ENCODE peak calls at places on chromosomes 6 and 20, in eight cellular contexts. I is H1, B is fibroblast of lung, V is GM23248, O is colonic mucosa, Y is IMR-90, T is NT2/D1, G is mammary epithelial cell. L is an unnamed sample. For H3K4me1, the result is how much of the 10 kb centered on the place peaks cover.

GRCh38 chr20:1390552-1391403 is 2.1 kb downstream of the FKBP1A start:
- DNase-seq in I (no peak), V (peak), B (no peak), Y (no peak), O (peak), T (no peak), G (peak), L (no peak)

GRCh38 chr6:153301602-153302001 is 170.5 kb upstream of the RGS17 start:
- DNase-seq in B (no peak), O (no peak), Y (no peak), I (no peak), G (no peak), T (no peak), V (no peak), L (no peak)

GRCh38 chr6:98529364-98529763 is 305.0 kb upstream of the POU3F2 start:
- DNase-seq in T (no peak), V (no peak), O (no peak), Y (no peak), I (no peak), B (no peak), G (no peak), L (no peak)

GRCh38 chr6:79040083-79040482 is 38.0 kb downstream of the PHIP start:
- DNase-seq in G (peak), T (no peak), Y (peak), B (peak), I (no peak), O (no peak), V (peak), L (peak)

GRCh38 chr6:98821739-98822405 is 12.5 kb upstream of the POU3F2 start:
- DNase-seq in Y (no peak), B (peak), T (no peak), V (no peak), I (no peak), G (no peak), O (no peak), L (no peak)

GRCh38 chr6:71419954-71420692 is 131.5 kb downstream of the OGFRL1 start:
- DNase-seq in G (no peak), O (peak), T (peak), Y (peak), V (peak), I (no peak), B (peak), L (peak)

GRCh38 chr6:26217714-26218075 is 130.5 kb downstream of the HFE start:
- DNase-seq in Y (no peak), T (no peak), B (peak), V (peak), G (peak), O (peak), I (no peak), L (peak)

GRCh38 chr6:105810105-105810921 is 275.8 kb upstream of the PRDM1 start:
- DNase-seq in I (no peak), T (peak), B (peak), V (peak), Y (peak), G (peak), O (peak), L (peak)

GRCh38 chr6:1643111-1643510 is 33.4 kb downstream of the FOXC1 start:
- DNase-seq in B (no peak), T (no peak), O (no peak), G (no peak), Y (no peak), I (no peak), V (no peak), L (no peak)

GRCh38 chr6:35024601-35025054 is 116.5 kb downstream of the TCP11 start:
- DNase-seq in B (peak), T (no peak), G (peak), I (no peak), V (peak), Y (peak), O (peak), L (peak)

GRCh38 chr20:2746636-2747265 is 53.7 kb downstream of the CPXM1 start:
- DNase-seq in Y (no peak), O (peak), I (no peak), T (no peak), G (no peak), V (no peak), B (no peak), L (no peak)

DNA sequence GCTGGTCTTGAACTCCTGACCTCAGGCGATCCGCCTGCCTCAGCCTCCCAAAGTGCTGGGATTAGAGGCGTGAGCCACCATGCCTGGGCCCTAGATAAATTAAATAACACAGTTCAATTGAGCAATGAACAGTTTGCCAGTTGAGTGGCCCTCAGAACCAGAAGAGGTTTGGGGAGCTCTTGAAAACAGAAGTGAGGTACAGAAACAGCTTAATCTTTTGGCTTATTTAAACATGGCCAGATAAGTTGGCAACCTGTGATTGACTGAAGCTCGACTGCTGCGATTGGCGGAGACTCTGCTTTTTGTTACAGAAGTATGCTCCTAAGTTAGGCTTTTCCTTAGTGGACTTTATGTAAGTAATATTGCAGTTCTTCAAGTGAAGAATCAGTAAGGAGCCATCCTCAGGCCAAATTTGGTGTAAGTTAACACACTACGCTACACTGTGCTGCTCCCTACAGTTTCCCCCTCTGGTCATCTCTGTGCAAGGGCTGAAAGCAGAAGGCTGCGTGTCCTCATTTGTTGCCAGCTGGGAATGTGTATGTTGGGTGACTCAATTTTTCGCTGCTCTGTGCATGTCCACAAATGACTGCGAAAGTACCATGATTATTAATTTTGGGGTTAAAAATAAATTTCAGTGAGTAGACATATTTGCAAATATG is 9.8 kb downstream of the XRN2 start:
- DNase-seq in V (no peak), Y (no peak), T (no peak), B (no peak), O (no peak), I (no peak), G (no peak), L (no peak)
- H3K4me1 ChIP-seq in V (under half), Y (under half), T (under half), B (under half), O (under half), I (under half), G (under half), L (under half)

DNA sequence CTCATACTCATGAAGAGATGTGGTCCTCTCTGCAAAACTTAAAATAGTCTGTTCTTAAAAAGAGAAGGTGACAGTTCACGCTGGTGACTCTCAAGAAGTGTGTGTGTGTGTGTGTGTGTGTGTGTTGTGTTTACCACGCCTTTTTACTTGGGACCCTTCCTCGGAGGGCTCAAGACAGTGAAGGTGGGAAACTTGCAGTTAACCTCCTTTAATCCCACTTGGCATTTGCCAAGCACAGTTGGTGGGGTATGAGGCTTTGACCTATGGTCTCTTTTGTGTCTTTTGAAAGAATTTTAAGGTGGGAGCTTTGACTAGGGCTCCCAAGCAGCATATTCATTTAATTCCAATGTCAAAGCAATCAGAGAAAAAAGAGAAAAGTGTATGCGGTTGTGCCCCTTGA is 395.8 kb downstream of the TFAP2B start:
- DNase-seq in Y (no peak), G (no peak), O (no peak), T (no peak), V (no peak), B (no peak), I (no peak), L (no peak)
- H3K9ac ChIP-seq in Y (no peak), G (no peak), O (no peak), T (no peak), V (no peak), B (no peak), I (no peak), L (no peak)

DNA sequence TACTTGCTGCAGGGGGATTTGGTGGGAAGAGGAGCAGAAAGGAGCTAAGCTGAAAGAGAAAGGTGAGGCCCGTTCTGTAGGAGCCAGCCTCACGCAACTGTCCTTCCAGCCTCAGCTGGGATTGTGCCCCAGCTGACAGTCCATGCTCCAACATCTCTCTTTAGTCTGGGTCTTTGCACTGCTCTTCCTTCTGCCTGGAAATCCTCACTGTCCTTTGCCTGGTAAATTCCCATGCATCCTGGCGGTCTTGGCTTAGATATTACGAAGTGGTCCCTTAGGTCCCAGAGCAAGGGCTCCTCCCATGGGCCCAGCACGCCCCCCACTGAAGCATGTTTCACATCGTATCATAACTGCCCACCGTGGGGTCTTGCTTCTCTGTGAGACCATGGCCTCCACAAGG is 52.2 kb downstream of the FGD2 start:
- DNase-seq in Y (no peak), I (no peak), G (no peak), B (no peak), V (no peak), O (no peak), T (no peak), L (no peak)
- H3K4me1 ChIP-seq in Y (under half), I (under half), G (half or more), B (under half), V (under half), O (under half), T (under half), L (under half)

GRCh38 chr6:84052204-84052882 is 18.8 kb downstream of the MRAP2 start:
- DNase-seq in O (no peak), T (peak), Y (peak), G (peak), I (peak), V (peak), B (peak), L (peak)
- H3K9ac ChIP-seq in O (no peak), T (peak), Y (no peak), G (no peak), I (no peak), V (peak), B (no peak), L (peak)

DNA sequence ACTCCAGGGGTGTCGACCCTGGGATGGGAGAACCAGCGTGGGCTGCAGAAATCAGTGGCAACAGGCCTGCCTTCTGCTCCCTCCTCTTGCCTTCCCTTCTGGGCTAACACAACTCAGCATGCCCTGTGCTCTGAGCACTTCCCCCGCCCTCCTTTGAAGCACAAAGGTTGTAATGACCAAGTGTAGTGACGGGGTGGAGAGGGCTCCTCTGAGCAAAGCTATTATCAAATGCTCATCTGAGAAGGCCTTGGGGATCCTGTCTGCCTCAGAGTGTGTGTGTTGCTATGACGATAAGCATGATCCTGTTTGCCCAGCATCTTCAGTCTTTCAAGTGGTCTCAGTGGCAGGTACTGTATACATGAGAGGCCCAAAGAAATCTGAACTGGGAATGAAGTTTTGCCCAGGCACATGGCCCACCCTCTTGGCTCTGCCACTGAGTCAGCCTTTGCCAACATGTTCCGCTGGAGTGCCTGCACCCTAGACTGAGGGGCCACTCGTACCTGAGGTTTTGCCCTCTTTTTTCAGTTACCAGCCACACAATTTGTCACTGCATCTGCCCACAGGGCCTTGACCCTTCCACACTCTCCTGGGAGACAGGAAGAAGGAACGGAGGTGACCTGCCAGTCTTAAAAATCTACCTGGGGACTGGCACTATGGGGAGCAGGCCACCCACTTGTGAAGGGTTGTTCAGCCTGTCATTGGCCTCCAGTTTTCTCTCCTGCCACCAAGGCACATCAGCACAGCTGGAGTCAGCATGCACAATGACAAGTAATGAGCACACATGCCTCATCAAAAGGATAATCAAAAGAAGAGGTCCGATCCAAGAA is 74.5 kb downstream of the GFOD1 start:
- DNase-seq in T (no peak), I (no peak), B (no peak), V (no peak), G (no peak), Y (no peak), O (no peak), L (no peak)
- H3K4me1 ChIP-seq in T (under half), I (under half), B (under half), V (under half), G (under half), Y (under half), O (under half), L (under half)

DNA sequence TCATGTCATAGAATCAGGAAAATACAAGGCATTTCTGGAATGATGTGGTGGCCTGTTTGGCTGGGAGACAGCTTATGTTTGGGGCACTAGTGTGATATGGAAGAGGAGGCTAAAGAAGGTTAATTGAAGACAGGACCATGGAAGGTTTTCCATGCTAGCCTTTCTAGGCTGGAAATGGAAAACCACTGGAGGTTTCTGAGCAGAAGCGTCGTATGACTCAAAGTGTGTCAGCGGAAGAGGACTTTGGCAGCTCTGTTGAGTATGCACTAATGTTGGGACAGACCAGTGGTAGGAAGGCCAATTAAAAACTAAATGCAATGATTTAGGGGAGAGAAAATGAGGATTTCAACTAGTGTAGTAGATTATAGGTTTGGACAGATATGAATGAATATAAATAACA is 413.1 kb downstream of the PLCB1 start:
- DNase-seq in G (no peak), I (no peak), V (peak), O (no peak), T (no peak), Y (peak), B (peak), L (no peak)
- H3K9ac ChIP-seq in G (no peak), I (no peak), V (no peak), O (no peak), T (no peak), Y (no peak), B (no peak), L (no peak)

GRCh38 chr6:142850653-142851434 is 94.1 kb downstream of the HIVEP2 start:
- DNase-seq in O (no peak), V (peak), T (no peak), Y (peak), B (peak), G (peak), I (no peak), L (peak)
- H3K4me1 ChIP-seq in O (under half), V (half or more), T (under half), Y (under half), B (under half), G (under half), I (under half), L (half or more)